ENCODE peak calls at places on chromosomes 7 and 10, in eight cellular contexts. One of them, this sample, is unnamed.
A peak's percentile ranks its signal among the peaks of the same experiment; 100 is the strongest.

GRCh38 chr10:91969297-91969696 is 45.7 kb downstream of the BTAF1 start:
- DNase-seq in WTC11: no peak
- DNase-seq in posterior vena cava: no peak
- DNase-seq in M059J: no peak
- DNase-seq in SK-MEL-5: no peak
- DNase-seq in astrocyte of the spinal cord: no peak
- DNase-seq in CD14-positive monocyte: no peak
- DNase-seq in choroid plexus epithelial cell: peak; percentile 9
- DNase-seq in this sample: no peak

GRCh38 chr7:15352807-15353206 is 209.0 kb downstream of the AGMO start:
- DNase-seq in choroid plexus epithelial cell: no peak
- DNase-seq in CD14-positive monocyte: no peak
- DNase-seq in SK-MEL-5: no peak
- DNase-seq in WTC11: no peak
- DNase-seq in astrocyte of the spinal cord: no peak
- DNase-seq in posterior vena cava: no peak
- DNase-seq in M059J: peak; percentile 2
- DNase-seq in this sample: no peak

GRCh38 chr7:12939694-12940093 is 252.3 kb downstream of the ARL4A start:
- DNase-seq in CD14-positive monocyte: no peak
- DNase-seq in SK-MEL-5: no peak
- DNase-seq in astrocyte of the spinal cord: no peak
- DNase-seq in posterior vena cava: no peak
- DNase-seq in choroid plexus epithelial cell: no peak
- DNase-seq in WTC11: no peak
- DNase-seq in M059J: no peak
- DNase-seq in this sample: no peak

GRCh38 chr10:3067045-3067858 is at the start of gene PFKP:
- DNase-seq in astrocyte of the spinal cord: no peak
- DNase-seq in WTC11: peak; percentile 53
- DNase-seq in SK-MEL-5: peak; percentile 10
- DNase-seq in choroid plexus epithelial cell: no peak
- DNase-seq in M059J: peak; percentile 30
- DNase-seq in posterior vena cava: no peak
- DNase-seq in CD14-positive monocyte: no peak
- DNase-seq in this sample: peak; percentile 46

GRCh38 chr7:92781117-92781720 is 55.2 kb downstream of the CDK6 start:
- DNase-seq in SK-MEL-5: no peak
- DNase-seq in choroid plexus epithelial cell: peak; percentile 51
- DNase-seq in CD14-positive monocyte: no peak
- DNase-seq in astrocyte of the spinal cord: no peak
- DNase-seq in WTC11: no peak
- DNase-seq in posterior vena cava: no peak
- DNase-seq in M059J: peak; percentile 67
- DNase-seq in this sample: peak; percentile 26

GRCh38 chr10:43166207-43166878 is 28.1 kb downstream of the CSGALNACT2 start:
- DNase-seq in M059J: peak; percentile 21
- DNase-seq in astrocyte of the spinal cord: no peak
- DNase-seq in choroid plexus epithelial cell: no peak
- DNase-seq in WTC11: no peak
- DNase-seq in CD14-positive monocyte: no peak
- DNase-seq in SK-MEL-5: no peak
- DNase-seq in posterior vena cava: no peak
- DNase-seq in this sample: no peak

GRCh38 chr10:97743169-97743945 is 6.4 kb downstream of the ZFYVE27 start:
- DNase-seq in CD14-positive monocyte: no peak
- DNase-seq in WTC11: no peak
- DNase-seq in posterior vena cava: no peak
- DNase-seq in M059J: no peak
- DNase-seq in SK-MEL-5: no peak
- DNase-seq in astrocyte of the spinal cord: no peak
- DNase-seq in choroid plexus epithelial cell: no peak
- DNase-seq in this sample: no peak

GRCh38 chr7:55245271-55245723 is 119.8 kb upstream of the LANCL2 start:
- DNase-seq in SK-MEL-5: no peak
- DNase-seq in choroid plexus epithelial cell: peak; percentile 89
- DNase-seq in posterior vena cava: no peak
- DNase-seq in CD14-positive monocyte: no peak
- DNase-seq in astrocyte of the spinal cord: peak; percentile 93
- DNase-seq in M059J: peak; percentile 65
- DNase-seq in WTC11: no peak
- DNase-seq in this sample: peak; percentile 92

GRCh38 chr7:108002726-108003590 is at the start of gene LAMB1:
- DNase-seq in WTC11: peak; percentile 80
- DNase-seq in CD14-positive monocyte: no peak
- DNase-seq in astrocyte of the spinal cord: peak; percentile 88
- DNase-seq in choroid plexus epithelial cell: peak; percentile 86
- DNase-seq in posterior vena cava: peak; percentile 90
- DNase-seq in SK-MEL-5: peak; percentile 79
- DNase-seq in M059J: peak; percentile 85
- DNase-seq in this sample: peak; percentile 84

GRCh38 chr7:68911754-68912153 is 686.5 kb upstream of the AUTS2 start:
- DNase-seq in SK-MEL-5: no peak
- DNase-seq in WTC11: no peak
- DNase-seq in posterior vena cava: no peak
- DNase-seq in astrocyte of the spinal cord: no peak
- DNase-seq in CD14-positive monocyte: no peak
- DNase-seq in M059J: no peak
- DNase-seq in choroid plexus epithelial cell: no peak
- DNase-seq in this sample: no peak

GRCh38 chr7:45910855-45911254 is 10.2 kb downstream of the IGFBP3 start:
- DNase-seq in posterior vena cava: no peak
- DNase-seq in choroid plexus epithelial cell: no peak
- DNase-seq in CD14-positive monocyte: no peak
- DNase-seq in M059J: no peak
- DNase-seq in WTC11: no peak
- DNase-seq in astrocyte of the spinal cord: no peak
- DNase-seq in SK-MEL-5: no peak
- DNase-seq in this sample: peak; percentile 43

GRCh38 chr10:101817542-101818118 is 614 bp downstream of the OGA start:
- DNase-seq in SK-MEL-5: peak; percentile 80
- DNase-seq in M059J: peak; percentile 95
- DNase-seq in choroid plexus epithelial cell: peak; percentile 98
- DNase-seq in WTC11: no peak
- DNase-seq in posterior vena cava: peak; percentile 97
- DNase-seq in CD14-positive monocyte: no peak
- DNase-seq in astrocyte of the spinal cord: peak; percentile 96
- DNase-seq in this sample: peak; percentile 95

GRCh38 chr10:122786269-122786668 is 59.4 kb downstream of the CUZD1 start:
- DNase-seq in SK-MEL-5: no peak
- DNase-seq in CD14-positive monocyte: no peak
- DNase-seq in astrocyte of the spinal cord: peak; percentile 10
- DNase-seq in posterior vena cava: no peak
- DNase-seq in M059J: peak; percentile 42
- DNase-seq in choroid plexus epithelial cell: peak; percentile 25
- DNase-seq in WTC11: peak; percentile 46
- DNase-seq in this sample: peak; percentile 45

GRCh38 chr7:44213872-44214595 is 13.3 kb downstream of the YKT6 start:
- DNase-seq in choroid plexus epithelial cell: peak; percentile 78
- DNase-seq in WTC11: peak; percentile 47
- DNase-seq in posterior vena cava: peak; percentile 50
- DNase-seq in CD14-positive monocyte: no peak
- DNase-seq in astrocyte of the spinal cord: peak; percentile 34
- DNase-seq in M059J: peak; percentile 67
- DNase-seq in SK-MEL-5: peak; percentile 80
- DNase-seq in this sample: peak; percentile 48

GRCh38 chr10:121167534-121168243 is 316.5 kb downstream of the WDR11 start:
- DNase-seq in M059J: no peak
- DNase-seq in CD14-positive monocyte: no peak
- DNase-seq in SK-MEL-5: no peak
- DNase-seq in choroid plexus epithelial cell: no peak
- DNase-seq in WTC11: no peak
- DNase-seq in astrocyte of the spinal cord: no peak
- DNase-seq in posterior vena cava: no peak
- DNase-seq in this sample: no peak

GRCh38 chr10:128121750-128122412 is 4.3 kb downstream of the MKI67 start:
- DNase-seq in posterior vena cava: no peak
- DNase-seq in M059J: no peak
- DNase-seq in WTC11: no peak
- DNase-seq in choroid plexus epithelial cell: no peak
- DNase-seq in astrocyte of the spinal cord: no peak
- DNase-seq in SK-MEL-5: no peak
- DNase-seq in CD14-positive monocyte: no peak
- DNase-seq in this sample: no peak

This sample was measured in EH.